ENCODE peak calls at places on chromosomes 6 and 20, in five cellular contexts. F is OCI-LY7, U is cardiac muscle cell, D is psoas muscle, V is fibroblast of lung. L is an unnamed sample.

GRCh38 chr6:111445786-111446395 is 37.1 kb downstream of the REV3L start:
- DNase-seq in F (no peak), D (no peak), U (peak), V (no peak), L (peak)

GRCh38 chr20:37345339-37346231 is at the start of gene SRC:
- DNase-seq in D (peak), V (peak), F (no peak), U (peak), L (peak)

GRCh38 chr20:11364736-11365135 is 553.0 kb upstream of the BTBD3 start:
- DNase-seq in D (no peak), F (no peak), V (no peak), U (no peak), L (no peak)

GRCh38 chr6:169725270-169726048 is 1.2 kb upstream of the PHF10 start:
- DNase-seq in F (peak), D (peak), V (peak), U (peak), L (no peak)

GRCh38 chr6:125753937-125754259 is 4.5 kb downstream of the HEY2 start:
- DNase-seq in V (no peak), U (no peak), F (no peak), D (no peak), L (no peak)

GRCh38 chr6:39420300-39421265 is 98.1 kb upstream of the KCNK16 start:
- DNase-seq in U (peak), F (no peak), D (no peak), V (peak), L (no peak)

GRCh38 chr6:56719310-56719709 is 76.6 kb upstream of the DST start:
- DNase-seq in D (no peak), V (peak), F (no peak), U (no peak), L (no peak)

GRCh38 chr6:39882567-39882953 is 51.7 kb downstream of the MOCS1 start:
- DNase-seq in F (no peak), D (peak), U (peak), V (peak), L (no peak)

GRCh38 chr6:30397697-30398096 is 52.7 kb downstream of the RPP21 start:
- DNase-seq in F (peak), D (no peak), U (no peak), V (no peak), L (no peak)

GRCh38 chr6:138162104-138162946 is 586 bp downstream of the ARFGEF3 start:
- DNase-seq in D (no peak), V (peak), F (no peak), U (no peak), L (peak)

GRCh38 chr6:90811596-90812226 is 224.8 kb upstream of the MAP3K7 start:
- DNase-seq in F (no peak), U (no peak), V (no peak), D (no peak), L (no peak)

GRCh38 chr6:33112148-33112547 is 36.4 kb downstream of the HLA-DPB1 start:
- DNase-seq in V (peak), D (no peak), F (peak), U (peak), L (peak)

GRCh38 chr6:140105857-140106256 is 731.4 kb upstream of the CITED2 start:
- DNase-seq in U (peak), F (no peak), V (peak), D (no peak), L (peak)

GRCh38 chr6:139568157-139568955 is 193.9 kb upstream of the CITED2 start:
- DNase-seq in U (no peak), F (no peak), D (no peak), V (peak), L (no peak)

GRCh38 chr6:50853924-50854323 is 35.3 kb downstream of the TFAP2B start:
- DNase-seq in F (no peak), U (no peak), D (no peak), V (no peak), L (peak)

GRCh38 chr20:18164356-18164755 is 26.7 kb downstream of the KAT14 start:
- DNase-seq in F (no peak), U (no peak), D (no peak), V (peak), L (no peak)
- H3K27ac ChIP-seq in F (no peak), U (no peak), D (no peak), V (no peak), L (no peak)

GRCh38 chr20:34636648-34637047 is 40.2 kb downstream of the PIGU start:
- DNase-seq in F (no peak), D (no peak), V (no peak), U (peak), L (no peak)
- H3K27ac ChIP-seq in F (no peak), D (peak), V (no peak), U (no peak), L (no peak)

DNA sequence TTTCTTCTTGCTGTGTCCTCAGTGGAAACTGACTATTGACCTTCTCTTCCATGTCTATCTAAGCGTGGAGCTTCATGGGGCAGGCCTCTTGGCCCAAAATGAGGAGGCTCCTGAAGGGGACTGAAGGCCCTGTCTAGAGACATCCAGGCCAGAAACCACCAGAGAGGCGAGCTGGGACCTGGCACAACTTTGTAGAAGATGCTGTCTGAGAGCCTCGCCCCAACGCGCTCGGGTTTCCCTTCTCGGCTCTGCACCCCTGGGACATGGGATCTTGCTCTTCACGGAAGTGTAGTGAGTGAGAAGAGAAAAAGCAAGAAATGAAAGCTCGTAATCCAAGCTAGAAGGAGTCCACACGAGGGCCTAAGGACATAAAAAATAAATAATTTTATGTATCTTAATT is 96.8 kb downstream of the GMPR start:
- DNase-seq in F (no peak), V (no peak), D (no peak), U (no peak), L (no peak)
- H3K27ac ChIP-seq in F (no peak), V (peak), D (peak), U (no peak), L (no peak)

GRCh38 chr6:44701637-44702101 is 314.2 kb downstream of the CDC5L start:
- DNase-seq in D (no peak), U (peak), V (peak), F (no peak), L (no peak)
- H3K27ac ChIP-seq in D (no peak), U (no peak), V (no peak), F (no peak), L (no peak)

DNA sequence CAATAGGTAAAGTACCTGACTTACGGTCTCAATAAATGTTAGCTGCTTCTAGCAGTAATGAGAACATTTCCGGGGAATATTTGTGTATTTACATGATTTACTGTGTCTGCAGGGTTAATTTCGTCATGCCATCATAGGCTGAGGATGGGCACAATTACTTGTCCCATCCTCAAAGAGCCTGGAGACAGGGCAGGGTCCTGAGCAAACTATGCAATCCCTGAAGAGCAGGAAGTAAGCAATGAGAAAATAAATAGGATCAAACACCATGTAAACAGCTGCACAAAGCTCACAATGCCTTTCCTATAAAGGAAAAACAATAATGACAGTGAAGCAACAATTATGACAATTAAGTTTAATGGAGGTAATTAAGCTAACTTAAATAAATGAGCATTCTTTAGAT is 114.6 kb upstream of the FOXQ1 start:
- DNase-seq in U (no peak), D (no peak), F (no peak), V (no peak), L (no peak)
- H3K27ac ChIP-seq in U (no peak), D (no peak), F (no peak), V (no peak), L (no peak)

GRCh38 chr20:34401741-34402455 is 38.8 kb downstream of the ITCH start:
- DNase-seq in D (no peak), U (no peak), V (no peak), F (no peak), L (no peak)
- H3K27ac ChIP-seq in D (no peak), U (peak), V (no peak), F (no peak), L (no peak)

GRCh38 chr20:55271370-55271769 is 733.9 kb downstream of the CBLN4 start:
- DNase-seq in U (no peak), V (no peak), F (no peak), D (no peak), L (no peak)

GRCh38 chr20:55269913-55270312 is 735.4 kb downstream of the CBLN4 start:
- DNase-seq in D (no peak), F (no peak), V (peak), U (no peak), L (no peak)

GRCh38 chr20:55264825-55265224 is 740.5 kb downstream of the CBLN4 start:
- DNase-seq in U (no peak), D (no peak), V (no peak), F (no peak), L (peak)

DNA sequence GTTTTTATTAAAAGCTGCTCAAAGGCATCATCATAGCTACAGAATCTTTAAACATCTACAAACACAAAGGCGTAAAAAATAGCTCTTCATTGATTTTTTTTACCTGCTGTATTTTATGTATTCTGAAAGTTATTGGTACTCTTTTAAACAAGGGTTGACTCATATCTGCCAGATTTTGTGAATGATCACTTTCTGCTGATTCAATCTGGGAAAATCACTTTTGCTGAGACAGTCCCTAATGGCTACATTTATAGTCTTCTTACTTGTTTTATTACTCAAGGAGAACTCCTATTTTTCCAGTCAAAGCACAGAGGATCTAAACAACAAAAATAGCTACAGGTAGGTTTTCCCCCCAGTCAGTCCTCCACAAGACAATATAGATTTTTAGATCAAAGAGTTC is 739.0 kb downstream of the CBLN4 start:
- DNase-seq in V (no peak), F (no peak), D (no peak), U (no peak), L (no peak)
- H3K27ac ChIP-seq in V (no peak), F (no peak), D (no peak), U (no peak), L (no peak)